ENCODE peak calls at places on chromosomes 7 and 10, in seven cellular contexts. One of them, this sample, is unnamed.
A peak's percentile ranks its signal among the peaks of the same experiment; 100 is the strongest.

GRCh38 chr7:54831644-54832095 is 72.7 kb upstream of the SEC61G start:
- DNase-seq in Panc1: no peak
- DNase-seq in CD8-positive, alpha-beta T cell: no peak
- DNase-seq in IMR-90: no peak
- DNase-seq in cardiac fibroblast: no peak
- DNase-seq in fibroblast of lung: peak; percentile 50
- DNase-seq in heart right ventricle: no peak
- DNase-seq in this sample: no peak

GRCh38 chr7:136878878-136879277 is 10.4 kb downstream of the CHRM2 start:
- DNase-seq in Panc1: no peak
- DNase-seq in CD8-positive, alpha-beta T cell: no peak
- DNase-seq in IMR-90: no peak
- DNase-seq in cardiac fibroblast: no peak
- DNase-seq in fibroblast of lung: peak; percentile 6
- DNase-seq in heart right ventricle: no peak
- DNase-seq in this sample: no peak

GRCh38 chr10:92961638-92962037 is 99.0 kb upstream of the CYP26C1 start:
- DNase-seq in Panc1: no peak
- DNase-seq in CD8-positive, alpha-beta T cell: no peak
- DNase-seq in IMR-90: no peak
- DNase-seq in cardiac fibroblast: no peak
- DNase-seq in fibroblast of lung: no peak
- DNase-seq in heart right ventricle: no peak
- DNase-seq in this sample: no peak

GRCh38 chr10:34217524-34217923 is 597.6 kb downstream of the PARD3 start:
- DNase-seq in Panc1: no peak
- DNase-seq in CD8-positive, alpha-beta T cell: no peak
- DNase-seq in IMR-90: no peak
- DNase-seq in cardiac fibroblast: no peak
- DNase-seq in fibroblast of lung: no peak
- DNase-seq in heart right ventricle: no peak
- DNase-seq in this sample: no peak

GRCh38 chr10:92054807-92055206 is 131.2 kb downstream of the BTAF1 start:
- DNase-seq in Panc1: no peak
- DNase-seq in CD8-positive, alpha-beta T cell: no peak
- DNase-seq in IMR-90: no peak
- DNase-seq in cardiac fibroblast: no peak
- DNase-seq in fibroblast of lung: no peak
- DNase-seq in heart right ventricle: no peak
- DNase-seq in this sample: no peak

GRCh38 chr7:132436121-132436520 is 140.1 kb downstream of the PLXNA4 start:
- DNase-seq in Panc1: no peak
- DNase-seq in CD8-positive, alpha-beta T cell: no peak
- DNase-seq in IMR-90: no peak
- DNase-seq in cardiac fibroblast: no peak
- DNase-seq in fibroblast of lung: no peak
- DNase-seq in heart right ventricle: peak; percentile 60
- DNase-seq in this sample: no peak

GRCh38 chr7:130961128-130961601 is 227.2 kb upstream of the KLF14 start:
- DNase-seq in Panc1: no peak
- DNase-seq in CD8-positive, alpha-beta T cell: peak; percentile 54
- DNase-seq in IMR-90: peak; percentile 77
- DNase-seq in cardiac fibroblast: peak; percentile 81
- DNase-seq in fibroblast of lung: peak; percentile 94
- DNase-seq in heart right ventricle: no peak
- DNase-seq in this sample: peak; percentile 76

GRCh38 chr10:510415-510881 is 179.0 kb downstream of the DIP2C start:
- DNase-seq in Panc1: no peak
- DNase-seq in CD8-positive, alpha-beta T cell: no peak
- DNase-seq in IMR-90: peak; percentile 16
- DNase-seq in cardiac fibroblast: no peak
- DNase-seq in fibroblast of lung: no peak
- DNase-seq in heart right ventricle: no peak
- DNase-seq in this sample: no peak

GRCh38 chr7:151518105-151518780 is 1.5 kb downstream of the RHEB start:
- DNase-seq in Panc1: no peak
- DNase-seq in CD8-positive, alpha-beta T cell: peak; percentile 59
- DNase-seq in IMR-90: peak; percentile 48
- DNase-seq in cardiac fibroblast: peak; percentile 56
- DNase-seq in fibroblast of lung: peak; percentile 45
- DNase-seq in heart right ventricle: peak; percentile 68
- DNase-seq in this sample: no peak

DNA sequence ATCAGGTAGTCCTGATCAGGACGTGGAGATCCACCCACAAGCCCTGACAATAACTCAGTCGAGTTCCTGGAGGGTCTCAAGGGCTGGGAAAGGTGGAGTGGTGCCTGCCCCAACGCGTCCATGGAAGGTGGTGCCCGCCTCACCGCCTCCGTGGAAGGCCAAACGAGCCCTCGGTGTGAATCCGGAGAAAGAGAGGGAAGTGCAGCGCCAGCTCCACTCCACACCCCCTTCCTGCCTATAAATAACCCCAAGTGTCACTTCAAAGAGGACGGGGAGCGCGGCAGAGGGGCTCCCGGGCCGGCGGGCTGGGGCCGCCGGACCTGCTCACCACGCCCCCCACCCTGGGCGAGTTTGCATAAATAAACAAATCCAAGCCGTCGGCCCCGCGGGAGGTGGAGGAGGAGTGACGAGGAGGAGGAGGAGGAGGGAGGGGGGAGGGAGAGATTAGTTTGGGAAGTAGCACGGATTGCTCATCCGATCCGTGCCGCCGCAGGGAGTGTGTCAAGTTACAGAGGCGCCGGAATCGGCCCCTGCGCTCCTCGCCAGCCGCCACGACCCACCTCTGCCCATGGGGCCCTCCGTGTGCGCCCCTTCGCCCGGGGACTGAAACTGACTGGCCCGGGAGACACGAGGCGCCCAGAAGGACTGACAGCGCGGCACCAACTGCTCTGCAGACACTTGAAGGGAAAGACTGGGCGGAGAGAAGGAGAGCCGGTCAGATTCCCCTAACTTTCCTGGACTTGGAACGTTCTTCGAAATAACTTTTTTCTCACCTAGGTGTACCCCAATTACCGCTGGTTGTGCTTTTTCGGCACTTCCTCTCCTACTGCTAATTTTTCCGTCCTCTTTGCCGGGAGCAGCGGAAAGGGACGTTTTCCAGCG is at the start of gene COL13A1:
- DNase-seq in Panc1: no peak
- DNase-seq in CD8-positive, alpha-beta T cell: no peak
- DNase-seq in IMR-90: peak; percentile 75
- DNase-seq in cardiac fibroblast: peak; percentile 73
- DNase-seq in fibroblast of lung: peak; percentile 79
- DNase-seq in heart right ventricle: peak; percentile 37
- DNase-seq in this sample: no peak
- TF ChIP-seq CTCF in Panc1: no peak
- TF ChIP-seq CTCF in CD8-positive, alpha-beta T cell: no peak
- TF ChIP-seq CTCF in IMR-90: no peak
- TF ChIP-seq CTCF in cardiac fibroblast: no peak
- TF ChIP-seq CTCF in fibroblast of lung: no peak
- TF ChIP-seq CTCF in heart right ventricle: no peak
- TF ChIP-seq CTCF in this sample: no peak

GRCh38 chr10:94076325-94076841 is 82.7 kb downstream of the PLCE1 start:
- DNase-seq in Panc1: no peak
- DNase-seq in CD8-positive, alpha-beta T cell: no peak
- DNase-seq in IMR-90: peak; percentile 71
- DNase-seq in cardiac fibroblast: peak; percentile 63
- DNase-seq in fibroblast of lung: peak; percentile 62
- DNase-seq in heart right ventricle: peak; percentile 15
- DNase-seq in this sample: peak; percentile 49
- H3K4me3 ChIP-seq in Panc1: no peak overlapping the region
- H3K4me3 ChIP-seq in CD8-positive, alpha-beta T cell: no peak overlapping the region
- H3K4me3 ChIP-seq in IMR-90: no peak overlapping the region
- H3K4me3 ChIP-seq in cardiac fibroblast: no peak overlapping the region
- H3K4me3 ChIP-seq in fibroblast of lung: no peak overlapping the region
- H3K4me3 ChIP-seq in heart right ventricle: no peak overlapping the region
- H3K4me3 ChIP-seq in this sample: no peak overlapping the region

DNA sequence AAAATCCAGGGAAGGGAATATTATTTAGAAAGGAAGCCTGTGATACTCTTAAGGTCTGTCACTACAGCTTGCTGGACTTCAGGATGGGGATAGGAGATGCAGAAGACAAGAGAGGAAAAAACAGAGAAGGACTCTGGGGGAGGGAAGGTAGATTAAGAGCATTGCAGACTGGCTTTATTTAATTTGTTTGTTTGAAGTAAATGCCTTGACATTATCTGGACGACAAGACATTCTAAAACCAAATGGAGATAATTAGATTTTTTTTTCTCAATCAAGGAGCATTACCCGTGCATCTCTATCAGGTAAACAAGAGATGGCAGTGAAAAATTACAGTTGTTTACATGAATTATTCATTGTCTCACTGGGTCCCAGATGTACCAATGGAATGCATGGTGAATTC is 24.3 kb downstream of the ACTA2 start:
- DNase-seq in Panc1: no peak
- DNase-seq in CD8-positive, alpha-beta T cell: no peak
- DNase-seq in IMR-90: no peak
- DNase-seq in cardiac fibroblast: no peak
- DNase-seq in fibroblast of lung: no peak
- DNase-seq in heart right ventricle: no peak
- DNase-seq in this sample: no peak
- TF ChIP-seq CTCF in Panc1: no peak
- TF ChIP-seq CTCF in CD8-positive, alpha-beta T cell: no peak
- TF ChIP-seq CTCF in IMR-90: no peak
- TF ChIP-seq CTCF in cardiac fibroblast: no peak
- TF ChIP-seq CTCF in fibroblast of lung: no peak
- TF ChIP-seq CTCF in heart right ventricle: no peak
- TF ChIP-seq CTCF in this sample: no peak

GRCh38 chr7:69706070-69706469 is 107.8 kb downstream of the AUTS2 start:
- DNase-seq in Panc1: no peak
- DNase-seq in CD8-positive, alpha-beta T cell: no peak
- DNase-seq in IMR-90: no peak
- DNase-seq in cardiac fibroblast: no peak
- DNase-seq in fibroblast of lung: no peak
- DNase-seq in heart right ventricle: no peak
- DNase-seq in this sample: no peak
- H3K4me3 ChIP-seq in Panc1: no peak overlapping the region
- H3K4me3 ChIP-seq in CD8-positive, alpha-beta T cell: no peak overlapping the region
- H3K4me3 ChIP-seq in IMR-90: no peak overlapping the region
- H3K4me3 ChIP-seq in cardiac fibroblast: no peak overlapping the region
- H3K4me3 ChIP-seq in fibroblast of lung: no peak overlapping the region
- H3K4me3 ChIP-seq in heart right ventricle: no peak overlapping the region
- H3K4me3 ChIP-seq in this sample: no peak overlapping the region

DNA sequence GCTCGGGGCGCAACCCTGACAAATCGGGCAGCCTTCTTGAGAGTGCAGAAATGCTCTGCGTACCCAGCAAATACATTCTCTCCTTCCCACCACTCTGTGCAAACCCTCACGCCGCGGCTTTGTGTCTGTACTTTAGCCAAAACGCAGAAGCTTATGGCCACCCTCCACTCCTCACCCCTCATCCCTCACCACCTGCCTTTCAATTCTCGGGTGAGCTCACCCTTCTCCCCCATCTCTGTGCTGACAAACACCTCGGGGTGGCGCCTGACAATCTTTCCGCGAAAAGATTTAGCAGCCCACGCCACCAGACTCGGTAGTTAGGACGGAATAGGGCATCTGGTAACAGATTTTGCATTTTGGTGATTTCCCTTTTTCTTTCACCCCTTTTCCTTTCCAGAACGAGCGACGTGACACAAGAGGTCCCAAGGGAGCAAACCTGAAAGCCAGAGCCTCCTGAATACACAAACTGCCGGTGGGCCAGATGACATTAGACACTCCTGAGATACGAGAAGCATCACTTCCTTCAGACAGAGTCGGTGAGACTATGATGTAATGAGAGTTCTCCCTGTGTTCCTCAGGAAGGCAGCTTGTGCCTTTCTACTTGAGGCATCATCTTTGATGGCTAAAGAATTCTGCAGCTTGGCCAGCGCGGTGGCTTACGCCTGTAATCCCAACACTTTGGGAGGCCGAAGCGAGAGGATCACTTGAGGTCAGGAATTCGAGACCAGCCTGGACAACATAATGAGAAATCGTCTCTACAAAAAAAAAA is 663 bp upstream of the ATAD1 start:
- DNase-seq in Panc1: peak; percentile 8
- DNase-seq in CD8-positive, alpha-beta T cell: peak; percentile 71
- DNase-seq in IMR-90: peak; percentile 43
- DNase-seq in cardiac fibroblast: peak; percentile 45
- DNase-seq in fibroblast of lung: peak; percentile 52
- DNase-seq in heart right ventricle: peak; percentile 11
- DNase-seq in this sample: no peak
- TF ChIP-seq CTCF in Panc1: peak; percentile 0
- TF ChIP-seq CTCF in CD8-positive, alpha-beta T cell: no peak
- TF ChIP-seq CTCF in IMR-90: no peak
- TF ChIP-seq CTCF in cardiac fibroblast: no peak
- TF ChIP-seq CTCF in fibroblast of lung: no peak
- TF ChIP-seq CTCF in heart right ventricle: no peak
- TF ChIP-seq CTCF in this sample: no peak